ENCODE peak calls at places on chromosomes 6 and 20, in eight cellular contexts. E is testis; X is H9; D is mucosa of descending colon; R is breast epithelium; Y is PC-3; W is psoas muscle; N is CD8-positive, alpha-beta T cell. G is an unnamed sample. For H3K4me1, the result is how much of the 10 kb centered on the place peaks cover.

GRCh38 chr6:43478008-43478372 is 620 bp downstream of the TJAP1 start:
- DNase-seq in E (no peak), X (no peak), D (no peak), R (no peak), Y (no peak), W (no peak), N (no peak), G (no peak)

GRCh38 chr20:32434434-32434833 is 76.3 kb downstream of the ASXL1 start:
- DNase-seq in E (no peak), X (no peak), D (no peak), R (no peak), Y (no peak), W (no peak), N (peak), G (no peak)

GRCh38 chr20:59571591-59572314 is 32.6 kb upstream of the PHACTR3 start:
- DNase-seq in E (peak), X (peak), D (peak), R (no peak), Y (peak), W (peak), N (peak), G (peak)

GRCh38 chr20:63215101-63216040 is 560 bp downstream of the YTHDF1 start:
- DNase-seq in E (no peak), X (no peak), D (peak), R (no peak), Y (peak), W (no peak), N (no peak), G (peak)

GRCh38 chr20:25750765-25751696 is 54.4 kb upstream of the ZNF337 start:
- DNase-seq in E (peak), X (peak), D (peak), R (no peak), Y (peak), W (peak), N (peak), G (peak)

GRCh38 chr6:108492131-108492766 is 68.5 kb upstream of the FOXO3 start:
- DNase-seq in E (no peak), X (no peak), D (no peak), R (no peak), Y (peak), W (no peak), N (no peak), G (peak)

GRCh38 chr6:43368517-43369160 is 808 bp downstream of the ZNF318 start:
- DNase-seq in E (peak), X (peak), D (peak), R (no peak), Y (peak), W (peak), N (no peak), G (peak)

GRCh38 chr6:154962751-154963150 is 32.4 kb upstream of the TIAM2 start:
- DNase-seq in E (no peak), X (no peak), D (no peak), R (no peak), Y (peak), W (no peak), N (no peak), G (no peak)

GRCh38 chr6:159043986-159044385 is 805 bp downstream of the TAGAP start:
- DNase-seq in E (no peak), X (no peak), D (no peak), R (no peak), Y (no peak), W (no peak), N (peak), G (no peak)

GRCh38 chr6:52598123-52598823 is 21.4 kb upstream of the TRAM2 start:
- DNase-seq in E (peak), X (peak), D (peak), R (peak), Y (peak), W (peak), N (no peak), G (peak)

GRCh38 chr20:7432612-7433011 is 507.6 kb downstream of the HAO1 start:
- DNase-seq in E (no peak), X (no peak), D (no peak), R (no peak), Y (peak), W (no peak), N (no peak), G (no peak)

GRCh38 chr6:57173056-57173885 is 1.1 kb downstream of the BAG2 start:
- DNase-seq in E (peak), X (peak), D (no peak), R (no peak), Y (peak), W (no peak), N (peak), G (peak)

GRCh38 chr6:148044261-148044731 is 298.3 kb upstream of the SASH1 start:
- DNase-seq in E (no peak), X (no peak), D (no peak), R (no peak), Y (peak), W (no peak), N (no peak), G (no peak)

GRCh38 chr20:58308680-58309527 is 611 bp upstream of the RAB22A start:
- DNase-seq in E (peak), X (peak), D (peak), R (peak), Y (peak), W (peak), N (peak), G (peak)

GRCh38 chr20:53897884-53898557 is 172.4 kb downstream of the BCAS1 start:
- DNase-seq in E (no peak), X (no peak), D (no peak), R (no peak), Y (no peak), W (no peak), N (no peak), G (no peak)

GRCh38 chr20:51284871-51285270 is 257.6 kb downstream of the NFATC2 start:
- DNase-seq in E (no peak), X (no peak), D (no peak), R (no peak), Y (no peak), W (no peak), N (no peak), G (no peak)

GRCh38 chr20:50844430-50845100 is 49.7 kb downstream of the BCAS4 start:
- DNase-seq in E (no peak), X (no peak), D (no peak), R (peak), Y (peak), W (no peak), N (peak), G (no peak)

GRCh38 chr6:107443066-107443903 is 16.1 kb downstream of the PDSS2 start:
- DNase-seq in E (no peak), X (no peak), D (no peak), R (no peak), Y (no peak), W (no peak), N (no peak), G (no peak)

GRCh38 chr6:167745660-167746376 is 80.9 kb upstream of the AFDN start:
- DNase-seq in E (peak), X (no peak), D (no peak), R (no peak), Y (no peak), W (peak), N (no peak), G (no peak)

GRCh38 chr6:39200498-39201020 is 28.7 kb downstream of the KCNK5 start:
- DNase-seq in E (no peak), X (no peak), D (no peak), R (no peak), Y (peak), W (peak), N (no peak), G (no peak)

GRCh38 chr6:147141690-147142308 is 62.4 kb upstream of the STXBP5 start:
- DNase-seq in E (no peak), X (no peak), D (no peak), R (no peak), Y (peak), W (no peak), N (no peak), G (no peak)

GRCh38 chr6:118635909-118636735 is 15.3 kb downstream of the CEP85L start:
- DNase-seq in E (no peak), X (no peak), D (no peak), R (no peak), Y (no peak), W (no peak), N (no peak), G (no peak)

GRCh38 chr20:19583532-19584175 is 174.4 kb upstream of the RIN2 start:
- DNase-seq in E (peak), X (peak), D (peak), R (peak), Y (peak), W (peak), N (peak), G (peak)

GRCh38 chr20:46206025-46206424 is 87.9 kb downstream of the CD40 start:
- DNase-seq in E (peak), X (no peak), D (no peak), R (peak), Y (peak), W (no peak), N (no peak), G (no peak)

GRCh38 chr6:49979584-49979983 is 10.2 kb upstream of the DEFB113 start:
- DNase-seq in E (no peak), X (no peak), D (no peak), R (no peak), Y (no peak), W (no peak), N (no peak), G (no peak)

GRCh38 chr20:31711416-31712111 is 11.1 kb downstream of the BCL2L1 start:
- DNase-seq in E (no peak), X (no peak), D (no peak), R (no peak), Y (peak), W (no peak), N (no peak), G (no peak)

GRCh38 chr6:11272491-11273192 is 40.2 kb upstream of the NEDD9 start:
- DNase-seq in E (peak), X (no peak), D (no peak), R (no peak), Y (peak), W (no peak), N (no peak), G (no peak)

GRCh38 chr6:167652701-167653095 is 174.0 kb upstream of the AFDN start:
- DNase-seq in E (no peak), X (peak), D (no peak), R (no peak), Y (no peak), W (no peak), N (no peak), G (peak)

GRCh38 chr6:37205997-37206340 is 36.0 kb downstream of the PIM1 start:
- DNase-seq in E (no peak), X (no peak), D (no peak), R (no peak), Y (no peak), W (no peak), N (no peak), G (no peak)

DNA sequence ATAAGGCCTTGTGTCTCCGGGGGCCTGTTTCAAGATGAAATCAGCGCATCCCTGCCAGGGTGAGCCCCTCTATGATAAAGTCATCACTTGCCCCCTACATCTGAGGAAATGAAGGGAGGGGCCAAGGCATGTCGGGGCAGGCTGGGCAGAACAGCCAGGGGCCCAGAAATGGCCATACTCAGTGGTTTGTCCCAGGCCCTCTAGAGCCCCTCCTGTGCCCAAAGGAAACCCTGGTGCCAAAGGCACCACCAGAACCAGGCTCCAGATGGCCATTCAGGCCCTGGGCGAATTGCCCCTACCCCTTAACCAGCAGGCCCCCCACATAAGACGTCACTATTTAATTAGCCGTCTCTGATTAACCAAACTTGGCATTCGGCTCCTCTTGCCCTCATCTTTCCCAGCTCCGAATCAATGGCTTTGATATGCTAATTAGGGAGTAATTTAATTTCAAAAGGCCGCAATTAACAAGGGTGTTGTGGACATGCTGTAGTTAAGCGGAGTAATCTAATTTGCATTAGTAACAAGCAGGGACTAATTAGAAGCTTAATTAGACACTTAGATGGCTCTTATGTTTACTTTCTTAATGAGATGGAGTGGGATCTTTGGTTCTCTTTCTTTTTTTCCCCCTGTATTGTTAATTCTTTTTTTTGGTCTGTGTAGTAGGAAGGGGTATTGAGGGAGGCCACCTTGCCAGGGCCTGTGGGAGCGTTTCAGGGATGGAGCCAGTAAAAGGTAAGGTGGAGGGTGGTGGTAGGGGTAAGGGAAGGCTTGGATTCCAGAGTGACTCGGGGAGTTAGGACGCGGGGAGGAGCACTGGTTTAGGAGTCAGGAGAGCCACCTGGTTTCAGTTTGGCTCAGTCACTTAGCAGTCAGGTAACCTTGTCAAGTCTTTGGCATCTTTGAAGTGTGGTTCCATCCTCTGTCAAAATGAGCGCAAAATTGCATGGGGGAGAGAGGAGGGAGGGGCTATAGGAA is 9.4 kb downstream of the FOXP4 start:
- DNase-seq in E (no peak), X (no peak), D (no peak), R (no peak), Y (no peak), W (no peak), N (no peak), G (no peak)
- H3K4me1 ChIP-seq in E (under half), X (under half), D (under half), R (under half), Y (under half), W (under half), N (under half), G (under half)

GRCh38 chr20:37647946-37648345 is 45.9 kb upstream of the CTNNBL1 start:
- DNase-seq in E (no peak), X (no peak), D (no peak), R (no peak), Y (no peak), W (no peak), N (no peak), G (no peak)

GRCh38 chr20:37649635-37650244 is 44.1 kb upstream of the CTNNBL1 start:
- DNase-seq in E (no peak), X (no peak), D (no peak), R (no peak), Y (no peak), W (no peak), N (no peak), G (no peak)

GRCh38 chr20:37650661-37651060 is 43.2 kb upstream of the CTNNBL1 start:
- DNase-seq in E (no peak), X (no peak), D (no peak), R (no peak), Y (no peak), W (no peak), N (no peak), G (no peak)

GRCh38 chr20:37649017-37649416 is 44.8 kb upstream of the CTNNBL1 start:
- DNase-seq in E (no peak), X (no peak), D (no peak), R (no peak), Y (no peak), W (no peak), N (no peak), G (no peak)

DNA sequence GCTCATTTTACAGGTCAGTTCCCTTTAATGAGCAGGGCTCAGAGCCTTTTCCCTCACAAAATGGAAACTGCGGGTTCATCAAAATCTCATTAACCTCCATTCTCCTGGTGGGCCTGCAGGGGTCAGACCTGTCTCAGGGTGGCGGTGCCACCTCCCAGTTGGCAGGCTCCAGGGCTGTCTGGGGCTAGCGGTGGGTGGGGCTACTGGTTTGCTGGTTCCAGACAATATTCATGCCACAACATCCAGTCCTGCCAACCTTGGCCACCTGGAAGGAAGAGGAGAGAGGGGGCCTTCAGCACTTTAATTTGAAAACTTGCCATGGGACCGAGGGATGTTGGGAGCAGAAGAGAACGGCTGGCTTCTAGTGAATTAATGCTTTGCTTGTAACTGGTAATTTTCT is 41.9 kb upstream of the CTNNBL1 start:
- DNase-seq in E (peak), X (peak), D (peak), R (no peak), Y (peak), W (peak), N (no peak), G (peak)
- TF ChIP-seq CTCF in E (peak), X (peak), D (no peak), R (peak), Y (peak), W (peak), N (no peak), G (peak)

DNA sequence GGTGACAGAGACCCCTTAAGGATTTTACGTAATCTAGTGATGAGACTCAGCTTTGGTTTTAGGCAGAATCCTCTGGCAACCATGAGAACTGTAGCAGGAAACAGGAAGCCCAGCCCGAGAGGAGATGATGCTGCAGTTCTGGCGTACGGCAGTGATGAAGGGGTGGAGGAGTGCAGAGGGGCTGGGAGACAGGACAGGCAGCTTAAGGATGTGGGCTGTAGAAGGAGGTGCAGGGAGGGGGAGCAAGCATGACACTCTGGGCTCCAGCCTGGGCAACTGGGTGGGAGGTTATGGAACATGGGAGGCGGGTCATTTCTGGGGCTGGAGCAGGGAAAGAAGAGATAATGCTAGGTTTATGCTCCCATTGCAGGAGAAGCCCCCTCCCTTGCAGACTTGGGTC is 67.1 kb downstream of the LRFN2 start:
- DNase-seq in E (no peak), X (no peak), D (no peak), R (no peak), Y (no peak), W (no peak), N (no peak), G (no peak)
- H3K4me1 ChIP-seq in E (under half), X (under half), D (under half), R (under half), Y (under half), W (under half), N (under half), G (under half)

GRCh38 chr20:23048283-23049200 is 930 bp downstream of the THBD start:
- DNase-seq in E (peak), X (peak), D (peak), R (no peak), Y (peak), W (peak), N (no peak), G (peak)
- TF ChIP-seq CTCF in E (peak), X (peak), D (peak), R (no peak), Y (peak), W (peak), N (no peak), G (no peak)

G was measured in A673.